ENCODE peak calls at places on chromosomes 4 and X, in seven cellular contexts. Z, C, K, S, E, V and T are unnamed samples.

GRCh38 chrX:39688576-39689373 is 409.0 kb downstream of the BCOR start:
- DNase-seq in Z (no peak), C (peak), K (peak), S (peak), E (peak), V (no peak), T (peak)

GRCh38 chrX:41449615-41450014 is 2.5 kb downstream of the NYX start:
- DNase-seq in Z (no peak), C (no peak), K (no peak), S (peak), E (no peak), V (no peak), T (no peak)

GRCh38 chrX:136166221-136166855 is 19.0 kb downstream of the FHL1 start:
- DNase-seq in Z (no peak), C (peak), K (peak), S (no peak), E (no peak), V (no peak), T (no peak)

GRCh38 chr4:54066718-54067129 is 2.3 kb upstream of the CHIC2 start:
- DNase-seq in Z (no peak), C (no peak), K (peak), S (peak), E (no peak), V (no peak), T (no peak)

GRCh38 chrX:24777660-24778059 is 83.9 kb downstream of the POLA1 start:
- DNase-seq in Z (peak), C (no peak), K (no peak), S (no peak), E (no peak), V (no peak), T (no peak)

GRCh38 chrX:21973321-21974010 is 33.0 kb downstream of the SMS start:
- DNase-seq in Z (no peak), C (no peak), K (no peak), S (no peak), E (no peak), V (no peak), T (no peak)

GRCh38 chr4:89939464-89939863 is 44.8 kb downstream of the MMRN1 start:
- DNase-seq in Z (no peak), C (no peak), K (no peak), S (no peak), E (no peak), V (no peak), T (no peak)

GRCh38 chr4:5128569-5128968 is 77.3 kb downstream of the STK32B start:
- DNase-seq in Z (no peak), C (no peak), K (no peak), S (no peak), E (no peak), V (no peak), T (no peak)

GRCh38 chrX:117711774-117712173 is 404.8 kb downstream of the KLHL13 start:
- DNase-seq in Z (no peak), C (no peak), K (no peak), S (no peak), E (no peak), V (no peak), T (no peak)

GRCh38 chrX:51395474-51395806 is 62.8 kb downstream of the NUDT10 start:
- DNase-seq in Z (no peak), C (no peak), K (no peak), S (no peak), E (no peak), V (no peak), T (no peak)

DNA sequence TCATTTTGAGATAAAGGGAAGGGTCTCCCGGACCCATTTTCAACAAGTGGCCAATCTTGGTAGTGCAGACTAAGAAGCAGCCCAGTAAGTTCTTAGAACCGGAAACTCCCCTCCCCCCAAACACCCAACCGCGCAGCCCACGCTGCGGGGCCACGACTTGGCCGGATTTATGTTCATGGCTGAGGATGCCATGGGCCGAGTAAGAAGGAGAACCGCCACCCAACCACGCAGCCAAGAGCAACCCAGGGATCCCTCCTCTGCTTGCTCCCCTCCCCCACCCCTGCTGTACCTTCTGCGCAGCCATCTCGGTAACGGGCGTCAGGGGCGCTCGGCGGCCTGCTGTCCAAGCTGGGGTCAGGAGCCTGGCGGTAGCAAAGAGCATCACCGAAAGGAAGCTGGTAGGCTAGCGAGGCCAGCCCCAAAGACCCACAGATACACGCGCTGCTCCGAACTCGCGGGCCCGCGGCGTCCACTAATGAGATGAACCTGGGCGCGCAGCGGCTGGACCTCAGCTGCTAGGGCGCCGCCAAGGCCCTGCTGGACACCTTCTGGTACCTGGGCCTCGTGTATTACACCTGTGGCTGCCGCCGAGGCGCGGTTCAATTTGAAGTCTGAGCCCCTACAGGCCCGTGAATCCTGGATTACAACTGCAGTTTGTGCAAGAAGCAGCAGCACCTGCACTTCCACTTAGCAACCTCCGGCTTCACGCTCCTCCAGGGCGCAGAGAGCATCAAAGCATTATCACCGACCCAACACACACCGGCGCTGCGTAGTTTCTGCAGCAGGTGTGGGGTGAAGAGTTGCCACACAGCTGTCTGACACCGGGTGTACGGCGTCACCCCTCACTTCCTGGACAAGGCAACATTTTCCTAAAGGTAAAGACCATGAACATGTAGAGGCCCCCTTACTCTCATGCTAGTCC is 63.4 kb downstream of the NUDT10 start:
- DNase-seq in Z (no peak), C (peak), K (no peak), S (no peak), E (no peak), V (peak), T (peak)
- TF ChIP-seq POLR2AphosphoS5 in Z (no peak), C (no peak), K (no peak), S (no peak), E (no peak), V (no peak), T (no peak)

GRCh38 chr4:777520-778262 is 48.2 kb downstream of the CPLX1 start:
- DNase-seq in Z (no peak), C (no peak), K (no peak), S (no peak), E (no peak), V (no peak), T (no peak)

GRCh38 chr4:780730-781492 is 45.0 kb downstream of the CPLX1 start:
- DNase-seq in Z (no peak), C (no peak), K (no peak), S (peak), E (no peak), V (no peak), T (no peak)

GRCh38 chr4:779555-779954 is 46.4 kb downstream of the CPLX1 start:
- DNase-seq in Z (no peak), C (no peak), K (no peak), S (no peak), E (no peak), V (no peak), T (no peak)

GRCh38 chr4:773214-773613 is 52.7 kb downstream of the CPLX1 start:
- DNase-seq in Z (no peak), C (no peak), K (no peak), S (no peak), E (no peak), V (no peak), T (no peak)

GRCh38 chr4:776743-777441 is 49.0 kb downstream of the CPLX1 start:
- DNase-seq in Z (no peak), C (no peak), K (no peak), S (no peak), E (no peak), V (no peak), T (no peak)
- TF ChIP-seq POLR2AphosphoS5 in Z (no peak), C (no peak), K (no peak), S (no peak), E (peak), V (no peak), T (no peak)

DNA sequence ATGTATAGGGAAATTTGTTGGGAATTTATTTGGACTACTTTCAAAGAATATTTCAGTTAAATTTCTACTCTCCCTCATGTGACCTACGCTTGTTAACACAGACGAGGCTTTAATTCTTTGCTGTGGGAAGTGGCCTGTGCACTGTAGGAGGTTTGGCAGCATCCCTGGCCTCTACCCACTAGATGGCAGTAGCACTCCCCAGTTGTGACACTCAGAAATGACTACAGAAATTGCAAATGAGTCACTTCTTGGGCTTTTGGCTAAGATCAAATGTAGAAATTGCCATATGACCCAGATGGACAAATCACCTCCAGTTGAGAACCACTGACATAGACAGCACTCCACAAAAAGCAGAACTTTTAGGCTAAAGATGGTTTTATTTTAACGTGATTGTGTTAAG is 22.1 kb downstream of the PIR start:
- DNase-seq in Z (peak), C (peak), K (peak), S (peak), E (no peak), V (peak), T (peak)
- TF ChIP-seq POLR2AphosphoS5 in Z (no peak), C (no peak), K (no peak), S (no peak), E (no peak), V (no peak), T (no peak)

DNA sequence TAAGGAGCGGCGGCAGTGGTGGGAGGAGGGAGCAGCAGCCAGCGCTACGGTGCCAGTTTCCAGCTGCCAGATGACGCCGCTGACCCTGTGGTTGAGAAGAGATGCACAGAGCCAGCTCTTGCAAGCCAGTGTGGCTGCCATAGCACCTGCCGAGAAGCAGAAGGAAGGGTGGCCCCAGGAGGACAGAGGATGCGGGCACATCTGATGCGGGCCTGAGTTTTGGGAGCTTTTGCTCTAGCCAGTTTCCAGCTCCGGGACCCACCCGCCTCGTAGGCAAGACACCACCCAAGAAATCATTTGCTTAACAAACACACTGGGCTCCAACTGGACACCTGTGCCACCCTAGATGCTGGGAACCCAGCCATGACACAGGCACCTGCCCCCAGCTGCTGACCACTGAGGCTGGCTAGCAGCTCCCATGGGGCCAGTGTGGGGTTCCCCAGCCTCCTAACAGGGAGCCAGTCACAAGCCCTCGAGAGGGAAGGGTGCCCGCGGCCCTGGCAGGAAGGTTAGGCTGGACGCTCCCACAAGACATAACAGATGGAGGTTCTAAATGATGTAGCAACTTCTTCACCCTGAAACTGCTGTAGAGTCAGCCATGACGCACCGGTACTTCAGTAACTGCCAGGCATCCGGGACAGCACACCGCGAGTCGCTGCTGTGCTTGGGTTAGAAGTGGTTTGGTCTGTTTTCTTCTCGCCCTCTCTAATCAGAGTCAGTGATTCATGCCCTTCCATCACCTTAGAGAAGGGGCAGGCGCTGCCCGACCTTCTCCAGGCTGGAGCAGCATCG is 8.9 kb downstream of the MSANTD1 start:
- DNase-seq in Z (peak), C (no peak), K (no peak), S (no peak), E (peak), V (peak), T (no peak)
- TF ChIP-seq POLR2AphosphoS5 in Z (no peak), C (no peak), K (no peak), S (no peak), E (no peak), V (no peak), T (no peak)

DNA sequence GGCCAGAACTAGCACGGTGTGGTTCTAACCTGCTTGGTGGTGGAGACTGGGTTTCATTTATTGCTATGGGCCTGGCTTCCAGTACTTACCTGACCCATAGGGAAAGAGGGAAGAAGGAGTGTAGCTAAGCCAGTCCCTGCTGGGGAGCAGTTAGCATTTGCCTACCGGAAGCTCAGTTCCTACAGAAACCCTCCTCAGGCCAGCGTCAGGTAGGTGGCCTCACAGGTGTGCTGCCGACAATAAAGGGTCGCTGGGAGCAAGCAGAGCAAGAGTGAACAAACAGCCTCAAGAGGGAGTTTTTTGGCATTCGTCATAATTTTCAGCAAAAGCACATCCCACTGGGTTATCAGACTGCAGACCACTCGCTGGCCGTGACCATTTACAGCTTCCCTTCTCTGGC is 740.6 kb upstream of the TENM3 start:
- DNase-seq in Z (no peak), C (no peak), K (no peak), S (no peak), E (no peak), V (no peak), T (no peak)
- TF ChIP-seq POLR2AphosphoS5 in Z (no peak), C (no peak), K (no peak), S (no peak), E (no peak), V (no peak), T (no peak)

GRCh38 chr4:69759189-69759604 is 1.2 kb downstream of the SULT1B1 start:
- DNase-seq in Z (no peak), C (no peak), K (no peak), S (peak), E (no peak), V (no peak), T (no peak)

GRCh38 chr4:69753666-69754065 is 6.8 kb downstream of the SULT1B1 start:
- DNase-seq in Z (no peak), C (no peak), K (no peak), S (no peak), E (no peak), V (no peak), T (no peak)

GRCh38 chr4:69750346-69750745 is 10.1 kb downstream of the SULT1B1 start:
- DNase-seq in Z (no peak), C (no peak), K (no peak), S (peak), E (no peak), V (no peak), T (no peak)

GRCh38 chr4:69757464-69757863 is 3.0 kb downstream of the SULT1B1 start:
- DNase-seq in Z (no peak), C (no peak), K (no peak), S (no peak), E (no peak), V (no peak), T (no peak)

DNA sequence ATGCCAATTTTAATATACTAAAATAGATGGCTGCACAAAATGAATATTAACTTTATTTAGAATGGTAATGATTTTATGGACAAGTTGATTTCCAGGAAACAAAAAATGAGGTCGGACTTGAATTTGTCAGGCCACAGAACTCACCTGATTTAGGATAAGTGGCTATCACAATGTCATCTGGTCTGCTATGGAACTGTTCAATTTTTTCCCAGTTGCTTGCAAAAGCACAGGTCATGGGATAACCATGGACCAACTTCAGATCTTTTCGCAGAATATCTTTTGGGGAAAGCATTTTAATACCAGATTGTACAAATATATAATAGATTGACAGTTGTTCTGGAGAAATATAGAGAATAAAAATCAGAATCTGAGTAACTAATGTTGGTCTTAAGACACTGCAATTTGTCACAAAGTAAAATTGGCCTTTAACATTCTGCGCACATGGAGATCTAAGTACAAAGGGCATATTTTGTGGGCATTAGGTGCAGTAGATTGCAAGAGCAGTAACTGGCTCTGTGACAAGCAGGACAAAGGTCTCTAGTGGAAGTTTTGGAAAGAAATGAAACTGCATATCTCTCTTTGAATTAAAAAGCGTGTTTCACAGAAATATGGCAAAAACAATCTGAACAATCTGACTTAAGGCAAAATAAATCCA is 5.4 kb downstream of the SULT1B1 start:
- DNase-seq in Z (no peak), C (no peak), K (no peak), S (no peak), E (no peak), V (no peak), T (no peak)
- TF ChIP-seq POLR2AphosphoS5 in Z (no peak), C (no peak), K (no peak), S (no peak), E (no peak), V (no peak), T (no peak)

GRCh38 chr4:184896868-184897715 is 71.3 kb upstream of the ACSL1 start:
- DNase-seq in Z (no peak), C (no peak), K (no peak), S (no peak), E (peak), V (no peak), T (no peak)
- TF ChIP-seq POLR2AphosphoS5 in Z (no peak), C (no peak), K (no peak), S (no peak), E (no peak), V (no peak), T (no peak)